ENCODE peak calls at places on chromosomes 7 and 10, in five cellular contexts. I is endothelial cell of umbilical vein; W is HCT116; N is adrenal gland; X is CD8-positive, alpha-beta T cell. C is an unnamed sample. For H3K27me3, H3K9me3 and H3K4me1, the result is how much of the 10 kb centered on the place peaks cover.

GRCh38 chr7:69190738-69191137 is 407.5 kb upstream of the AUTS2 start:
- DNase-seq in I (no peak), W (no peak), N (no peak), X (no peak), C (no peak)

GRCh38 chr10:88979153-88979562 is 11.4 kb upstream of the FAS start:
- DNase-seq in I (no peak), W (no peak), N (peak), X (no peak), C (peak)

GRCh38 chr7:33062023-33062781 is at the start of gene NT5C3A:
- DNase-seq in I (peak), W (no peak), N (peak), X (peak), C (no peak)

GRCh38 chr10:72063703-72064391 is 24.5 kb downstream of the SPOCK2 start:
- DNase-seq in I (no peak), W (no peak), N (no peak), X (no peak), C (no peak)

GRCh38 chr7:54802841-54803240 is 43.8 kb upstream of the SEC61G start:
- DNase-seq in I (no peak), W (no peak), N (no peak), X (no peak), C (no peak)

GRCh38 chr7:99665312-99665759 is 14.5 kb downstream of the CYP3A5 start:
- DNase-seq in I (no peak), W (no peak), N (no peak), X (no peak), C (no peak)

GRCh38 chr7:22566176-22566575 is 66.2 kb upstream of the STEAP1B start:
- DNase-seq in I (no peak), W (no peak), N (no peak), X (no peak), C (no peak)

GRCh38 chr10:113151178-113151577 is 201.1 kb downstream of the TCF7L2 start:
- DNase-seq in I (no peak), W (no peak), N (no peak), X (no peak), C (no peak)

GRCh38 chr10:69061305-69062161 is 26.4 kb upstream of the SRGN start:
- DNase-seq in I (peak), W (no peak), N (peak), X (peak), C (peak)

GRCh38 chr10:34817054-34817453 is 2.0 kb upstream of the PARD3 start:
- DNase-seq in I (no peak), W (no peak), N (no peak), X (no peak), C (no peak)

GRCh38 chr10:33492914-33493313 is 158.4 kb upstream of the NRP1 start:
- DNase-seq in I (no peak), W (no peak), N (no peak), X (no peak), C (no peak)

GRCh38 chr7:45031829-45032228 is 31.8 kb downstream of the CCM2 start:
- DNase-seq in I (no peak), W (no peak), N (no peak), X (no peak), C (no peak)

GRCh38 chr7:149002604-149003003 is 25.7 kb downstream of the PDIA4 start:
- DNase-seq in I (no peak), W (no peak), N (no peak), X (no peak), C (no peak)

GRCh38 chr10:47379901-47380300 is 4.2 kb downstream of the ZNF488 start:
- DNase-seq in I (no peak), W (no peak), N (no peak), X (no peak), C (no peak)

GRCh38 chr7:49775949-49776443 is 2.6 kb downstream of the VWC2 start:
- DNase-seq in I (no peak), W (no peak), N (no peak), X (no peak), C (no peak)

GRCh38 chr10:95451568-95452524 is 109.3 kb downstream of the SORBS1 start:
- DNase-seq in I (no peak), W (no peak), N (no peak), X (no peak), C (no peak)

GRCh38 chr10:24722676-24723385 is 856 bp downstream of the ARHGAP21 start:
- DNase-seq in I (peak), W (no peak), N (peak), X (peak), C (peak)

GRCh38 chr7:93823621-93824020 is 66.9 kb downstream of the TFPI2 start:
- DNase-seq in I (no peak), W (no peak), N (no peak), X (no peak), C (no peak)
- H3K27me3 ChIP-seq in I (under half), W (under half), N (under half), X (under half), C (under half)

GRCh38 chr7:64533756-64534155 is 29.1 kb downstream of the ZNF680 start:
- DNase-seq in I (no peak), W (no peak), N (no peak), X (no peak), C (no peak)

GRCh38 chr7:64528770-64529169 is 34.1 kb downstream of the ZNF680 start:
- DNase-seq in I (no peak), W (no peak), N (no peak), X (no peak), C (no peak)
- H3K9me3 ChIP-seq in I (under half), W (under half), N (under half), X (under half), C (under half)

GRCh38 chr10:553233-553632 is 136.2 kb downstream of the DIP2C start:
- DNase-seq in I (no peak), W (no peak), N (no peak), X (no peak), C (no peak)

GRCh38 chr10:552679-553078 is 136.8 kb downstream of the DIP2C start:
- DNase-seq in I (no peak), W (no peak), N (no peak), X (no peak), C (no peak)

GRCh38 chr10:549391-549790 is 140.1 kb downstream of the DIP2C start:
- DNase-seq in I (no peak), W (no peak), N (no peak), X (no peak), C (no peak)

GRCh38 chr10:550665-551460 is 138.6 kb downstream of the DIP2C start:
- DNase-seq in I (no peak), W (no peak), N (no peak), X (no peak), C (no peak)

DNA sequence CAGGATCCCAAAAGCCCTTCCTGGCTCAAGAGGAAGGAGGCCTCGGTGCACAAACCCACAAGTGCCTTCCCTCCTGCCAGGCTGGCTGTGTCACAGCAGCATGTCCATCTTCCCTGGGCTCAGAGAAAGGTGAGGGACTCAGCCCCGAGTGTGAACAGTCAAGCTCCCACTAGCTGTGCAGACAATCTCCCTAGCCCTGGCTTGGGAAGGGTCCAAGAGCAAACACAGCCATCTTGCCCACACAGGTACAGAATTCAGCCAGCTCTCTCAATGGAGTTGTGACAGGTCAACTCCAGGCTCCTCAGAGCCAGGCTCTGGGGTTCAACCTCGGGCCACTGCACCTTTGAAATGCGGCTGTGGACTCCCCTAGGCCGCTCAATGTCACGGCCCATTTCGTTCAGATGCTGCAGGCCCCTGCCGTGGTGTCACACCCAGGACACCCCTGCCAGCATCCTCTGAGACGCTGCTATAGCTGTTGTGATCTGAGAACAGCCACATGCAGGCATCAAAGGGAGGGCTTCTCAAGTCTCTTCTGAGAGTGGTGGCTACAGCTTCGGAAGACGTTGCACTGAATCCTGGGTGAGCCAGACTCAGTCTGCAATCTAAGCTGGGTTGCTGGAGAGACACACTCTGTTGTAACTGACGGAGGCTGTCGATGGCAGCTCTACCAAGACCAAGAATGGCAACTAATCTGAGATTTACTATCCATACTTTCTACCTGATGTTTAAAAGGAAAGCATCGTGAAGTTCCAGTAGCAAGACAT is 137.8 kb downstream of the DIP2C start:
- DNase-seq in I (no peak), W (no peak), N (no peak), X (no peak), C (no peak)
- H3K4me1 ChIP-seq in I (under half), W (under half), N (under half), X (under half), C (under half)

GRCh38 chr10:111277685-111278084 is 200.9 kb downstream of the ADRA2A start:
- DNase-seq in I (no peak), W (no peak), N (no peak), X (no peak), C (no peak)

GRCh38 chr10:111281516-111281915 is 204.7 kb downstream of the ADRA2A start:
- DNase-seq in I (no peak), W (peak), N (no peak), X (no peak), C (peak)
- H3K27me3 ChIP-seq in I (under half), W (under half), N (under half), X (under half), C (under half)

DNA sequence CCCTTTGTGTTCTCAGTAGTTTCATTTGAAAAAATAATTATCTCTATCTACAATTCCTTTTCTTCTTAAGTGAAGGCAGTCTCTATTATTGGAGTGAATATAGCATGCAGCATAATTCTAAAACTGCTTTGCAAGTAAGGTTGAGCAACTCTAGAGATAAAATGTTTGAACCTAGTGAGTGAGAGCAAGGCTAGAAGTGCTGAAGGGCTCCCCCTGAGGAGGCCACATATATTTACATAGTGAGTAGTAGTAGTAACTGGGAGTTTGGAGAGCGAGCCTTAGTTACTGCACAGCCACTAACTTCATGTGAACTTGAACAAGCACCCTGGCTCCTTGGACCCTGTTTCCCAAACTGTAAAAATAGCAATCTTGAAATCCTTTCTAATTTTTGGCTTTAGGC is 141.5 kb upstream of the DKK1 start:
- DNase-seq in I (no peak), W (no peak), N (no peak), X (no peak), C (no peak)
- H3K9me3 ChIP-seq in I (under half), W (under half), N (under half), X (under half), C (under half)

DNA sequence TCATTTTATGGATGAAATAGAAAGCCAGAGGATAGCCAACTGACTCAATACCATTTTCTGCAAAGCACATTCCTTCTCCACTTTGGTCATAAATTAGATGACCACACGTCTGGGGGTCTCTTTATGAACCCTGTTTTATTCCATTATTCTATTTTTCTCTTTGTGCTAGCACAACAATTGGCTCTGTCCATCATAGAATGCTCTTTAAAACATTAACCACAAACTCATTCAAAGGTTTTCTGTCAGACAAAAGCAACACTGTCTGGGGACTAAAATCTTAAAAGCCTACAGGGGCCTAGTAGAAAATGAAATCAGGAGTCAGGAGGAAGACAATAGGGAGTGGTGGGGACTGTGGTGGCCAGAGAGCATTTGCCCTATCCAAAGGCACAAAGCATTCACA is 4.3 kb downstream of the CUBN start:
- DNase-seq in I (no peak), W (no peak), N (no peak), X (no peak), C (no peak)
- H3K4me1 ChIP-seq in I (under half), W (under half), N (under half), X (under half), C (under half)

GRCh38 chr7:155251831-155252230 is 45.8 kb upstream of the INSIG1 start:
- DNase-seq in I (no peak), W (no peak), N (no peak), X (no peak), C (no peak)
- H3K27me3 ChIP-seq in I (under half), W (under half), N (under half), X (under half), C (under half)

GRCh38 chr7:63925626-63926460 is 72.8 kb upstream of the ZNF722 start:
- DNase-seq in I (no peak), W (no peak), N (peak), X (peak), C (no peak)
- H3K9me3 ChIP-seq in I (under half), W (under half), N (under half), X (under half), C (under half)

DNA sequence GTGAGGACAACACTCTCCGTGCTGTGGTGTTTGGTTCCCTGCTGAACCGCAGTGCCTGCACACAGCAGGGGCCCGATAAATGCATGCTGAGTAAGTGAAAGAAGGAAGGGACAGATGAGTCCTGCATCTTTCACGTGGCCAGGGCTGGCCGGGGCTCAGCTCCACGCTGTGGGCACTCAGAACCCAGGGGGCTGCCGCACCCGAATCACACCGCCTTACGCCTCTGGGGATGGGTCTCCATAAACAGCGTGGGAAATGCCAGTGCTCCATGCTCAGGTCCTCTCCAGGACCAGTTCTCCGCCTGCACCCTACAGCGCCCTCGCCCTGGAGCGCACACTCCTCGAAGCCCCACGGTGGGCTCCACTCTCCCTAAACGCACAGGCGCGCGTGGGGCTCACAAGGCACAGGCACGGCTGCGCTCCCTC is 38.1 kb downstream of the RASGEF1A start:
- DNase-seq in I (no peak), W (no peak), N (peak), X (peak), C (no peak)
- H3K4me1 ChIP-seq in I (under half), W (under half), N (under half), X (under half), C (under half)

DNA sequence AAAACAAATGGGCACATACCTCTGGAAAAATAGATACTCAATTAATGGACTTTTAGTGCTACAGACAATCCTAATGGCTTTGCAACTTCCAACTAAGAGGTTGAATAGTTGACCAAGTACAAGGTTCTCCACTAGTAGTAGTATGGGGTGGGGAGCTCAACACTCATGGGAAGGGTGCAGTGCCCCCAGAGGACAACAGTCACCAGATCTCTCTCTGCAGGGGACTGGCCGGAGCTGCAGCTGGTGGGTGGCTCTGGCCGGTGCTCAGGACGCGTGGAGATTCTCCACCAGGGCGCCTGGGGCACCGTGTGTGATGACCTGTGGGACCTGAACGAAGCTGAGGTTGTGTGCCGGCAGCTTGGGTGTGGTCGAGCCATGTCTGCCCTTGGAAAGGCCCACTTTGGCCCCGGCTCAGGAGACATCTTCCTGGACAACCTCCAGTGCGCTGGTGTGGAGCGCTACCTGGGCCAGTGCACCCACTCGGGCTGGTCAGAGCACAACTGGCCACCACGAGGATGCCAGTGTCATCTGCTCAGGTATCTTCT is 68.1 kb downstream of the CUZD1 start:
- DNase-seq in I (no peak), W (no peak), N (no peak), X (no peak), C (no peak)
- H3K27me3 ChIP-seq in I (under half), W (half or more), N (under half), X (under half), C (under half)